ENCODE peak calls at places on chromosome 20, in seven cellular contexts. One of them, this sample, is unnamed.

GRCh38 chr20:49541733-49542513 is 26.0 kb downstream of the PTGIS start:
- DNase-seq in mucosa of gallbladder: peak
- DNase-seq in AG04449: no peak
- DNase-seq in adrenal gland: peak
- DNase-seq in spleen: no peak
- DNase-seq in globus pallidus: peak
- DNase-seq in nephron progenitor cell: peak
- DNase-seq in this sample: peak

GRCh38 chr20:19137641-19138040 is 74.8 kb upstream of the SLC24A3 start:
- DNase-seq in AG04449: no peak
- DNase-seq in spleen: no peak
- DNase-seq in globus pallidus: no peak
- DNase-seq in adrenal gland: no peak
- DNase-seq in nephron progenitor cell: no peak
- DNase-seq in mucosa of gallbladder: no peak
- DNase-seq in this sample: no peak

GRCh38 chr20:61464634-61465033 is 212.6 kb downstream of the CDH4 start:
- DNase-seq in adrenal gland: no peak
- DNase-seq in spleen: no peak
- DNase-seq in globus pallidus: no peak
- DNase-seq in mucosa of gallbladder: no peak
- DNase-seq in nephron progenitor cell: no peak
- DNase-seq in AG04449: no peak
- DNase-seq in this sample: no peak

GRCh38 chr20:63702751-63703470 is 4.9 kb downstream of the ARFRP1 start:
- DNase-seq in mucosa of gallbladder: peak
- DNase-seq in AG04449: no peak
- DNase-seq in globus pallidus: no peak
- DNase-seq in nephron progenitor cell: no peak
- DNase-seq in spleen: no peak
- DNase-seq in adrenal gland: no peak
- DNase-seq in this sample: no peak

GRCh38 chr20:35077872-35078271 is 14.7 kb downstream of the TRPC4AP start:
- DNase-seq in nephron progenitor cell: no peak
- DNase-seq in adrenal gland: no peak
- DNase-seq in spleen: no peak
- DNase-seq in globus pallidus: no peak
- DNase-seq in mucosa of gallbladder: no peak
- DNase-seq in AG04449: no peak
- DNase-seq in this sample: no peak

GRCh38 chr20:63402860-63403220 is 41.7 kb upstream of the CHRNA4 start:
- DNase-seq in AG04449: no peak
- DNase-seq in mucosa of gallbladder: no peak
- DNase-seq in globus pallidus: no peak
- DNase-seq in spleen: no peak
- DNase-seq in adrenal gland: no peak
- DNase-seq in nephron progenitor cell: no peak
- DNase-seq in this sample: no peak

GRCh38 chr20:60255866-60256265 is 297.6 kb downstream of the CDH26 start:
- DNase-seq in globus pallidus: no peak
- DNase-seq in adrenal gland: peak
- DNase-seq in AG04449: no peak
- DNase-seq in nephron progenitor cell: no peak
- DNase-seq in mucosa of gallbladder: peak
- DNase-seq in spleen: no peak
- DNase-seq in this sample: no peak

GRCh38 chr20:25867776-25868649 is 171.4 kb upstream of the ZNF337 start:
- DNase-seq in spleen: peak
- DNase-seq in mucosa of gallbladder: peak
- DNase-seq in AG04449: no peak
- DNase-seq in nephron progenitor cell: peak
- DNase-seq in adrenal gland: peak
- DNase-seq in globus pallidus: peak
- DNase-seq in this sample: peak

GRCh38 chr20:61896058-61896961 is 169.4 kb downstream of the TAF4 start:
- DNase-seq in AG04449: no peak
- DNase-seq in nephron progenitor cell: peak
- DNase-seq in globus pallidus: peak
- DNase-seq in mucosa of gallbladder: no peak
- DNase-seq in adrenal gland: peak
- DNase-seq in spleen: peak
- DNase-seq in this sample: no peak